ENCODE peak calls at places on chromosome 7, in nine cellular contexts. E is MM.1S, I is WTC11, X is Peyer's patch, H is GM12864, K is HFF-Myc, M is Panc1, N is A549, W is HFFc6. P is an unnamed sample.

GRCh38 chr7:131493559-131493958 is 62.9 kb downstream of the PODXL start:
- DNase-seq in E (no peak), I (no peak), X (no peak), H (no peak), K (no peak), M (no peak), N (no peak), W (no peak), P (no peak)

GRCh38 chr7:45088146-45088701 is 545 bp downstream of the NACAD start:
- DNase-seq in E (no peak), I (peak), X (no peak), H (no peak), K (no peak), M (no peak), N (no peak), W (no peak), P (no peak)

GRCh38 chr7:16670021-16670420 is 24.0 kb downstream of the BZW2 start:
- DNase-seq in E (no peak), I (no peak), X (no peak), H (no peak), K (no peak), M (no peak), N (no peak), W (peak), P (no peak)

GRCh38 chr7:122013070-122013469 is 131.0 kb downstream of the AASS start:
- DNase-seq in E (peak), I (no peak), X (no peak), H (no peak), K (no peak), M (no peak), N (no peak), W (no peak), P (no peak)

GRCh38 chr7:136877990-136878389 is 9.5 kb downstream of the CHRM2 start:
- DNase-seq in E (no peak), I (no peak), X (no peak), H (no peak), K (no peak), M (no peak), N (no peak), W (no peak), P (no peak)

GRCh38 chr7:101506531-101506930 is 122.6 kb downstream of the MYL10 start:
- DNase-seq in E (no peak), I (no peak), X (no peak), H (no peak), K (no peak), M (no peak), N (peak), W (no peak), P (no peak)

GRCh38 chr7:110664798-110665197 is 426.1 kb upstream of the LRRN3 start:
- DNase-seq in E (no peak), I (no peak), X (no peak), H (no peak), K (peak), M (no peak), N (no peak), W (no peak), P (no peak)

GRCh38 chr7:5997210-5997808 is 11.5 kb downstream of the PMS2 start:
- DNase-seq in E (peak), I (peak), X (peak), H (no peak), K (no peak), M (no peak), N (peak), W (peak), P (peak)

GRCh38 chr7:122304604-122304975 is at the start of gene FEZF1:
- DNase-seq in E (peak), I (peak), X (no peak), H (no peak), K (no peak), M (no peak), N (no peak), W (no peak), P (no peak)

GRCh38 chr7:37198188-37198905 is 250.3 kb downstream of the ELMO1 start:
- DNase-seq in E (no peak), I (no peak), X (no peak), H (no peak), K (no peak), M (no peak), N (no peak), W (no peak), P (no peak)

GRCh38 chr7:114158275-114158674 is 239.5 kb upstream of the PPP1R3A start:
- DNase-seq in E (no peak), I (no peak), X (no peak), H (no peak), K (no peak), M (no peak), N (no peak), W (no peak), P (no peak)

GRCh38 chr7:29968683-29969457 is 20.7 kb downstream of the SCRN1 start:
- DNase-seq in E (no peak), I (no peak), X (no peak), H (no peak), K (no peak), M (no peak), N (no peak), W (peak), P (no peak)

GRCh38 chr7:95501261-95501816 is 15.6 kb downstream of the ASB4 start:
- DNase-seq in E (peak), I (no peak), X (no peak), H (peak), K (no peak), M (no peak), N (no peak), W (no peak), P (peak)

GRCh38 chr7:15228891-15229290 is 326.3 kb upstream of the DGKB start:
- DNase-seq in E (no peak), I (no peak), X (no peak), H (no peak), K (peak), M (no peak), N (no peak), W (no peak), P (no peak)

GRCh38 chr7:5198741-5199140 is 8.7 kb downstream of the WIPI2 start:
- DNase-seq in E (no peak), I (no peak), X (no peak), H (no peak), K (no peak), M (no peak), N (no peak), W (no peak), P (no peak)

GRCh38 chr7:4683043-4683883 is 1.2 kb downstream of the FOXK1 start:
- DNase-seq in E (no peak), I (no peak), X (no peak), H (no peak), K (no peak), M (no peak), N (no peak), W (no peak), P (peak)

GRCh38 chr7:94922457-94922856 is 15.1 kb downstream of the PPP1R9A start:
- DNase-seq in E (no peak), I (no peak), X (no peak), H (no peak), K (no peak), M (no peak), N (no peak), W (no peak), P (no peak)

GRCh38 chr7:90654718-90655427 is 58.8 kb downstream of the CDK14 start:
- DNase-seq in E (no peak), I (no peak), X (no peak), H (no peak), K (no peak), M (no peak), N (no peak), W (no peak), P (no peak)

GRCh38 chr7:158957507-158957900 is 101.1 kb downstream of the DYNC2I1 start:
- DNase-seq in E (no peak), I (no peak), X (no peak), H (no peak), K (no peak), M (no peak), N (no peak), W (no peak), P (no peak)

GRCh38 chr7:155052982-155053381 is 17.1 kb upstream of the HTR5A start:
- DNase-seq in E (no peak), I (no peak), X (no peak), H (no peak), K (no peak), M (no peak), N (no peak), W (no peak), P (no peak)

GRCh38 chr7:5695709-5696345 is 85.6 kb downstream of the RNF216 start:
- DNase-seq in E (no peak), I (no peak), X (no peak), H (no peak), K (no peak), M (no peak), N (no peak), W (no peak), P (no peak)

GRCh38 chr7:40647719-40648118 is 512.9 kb downstream of the SUGCT start:
- DNase-seq in E (no peak), I (no peak), X (no peak), H (no peak), K (no peak), M (no peak), N (no peak), W (no peak), P (no peak)

GRCh38 chr7:151873402-151873965 is 3.4 kb downstream of the PRKAG2 start:
- DNase-seq in E (no peak), I (no peak), X (no peak), H (no peak), K (no peak), M (no peak), N (no peak), W (no peak), P (no peak)

GRCh38 chr7:27150568-27151340 is 1.6 kb downstream of the HOXA3 start:
- DNase-seq in E (peak), I (peak), X (peak), H (no peak), K (no peak), M (peak), N (peak), W (peak), P (peak)

GRCh38 chr7:43314379-43315158 is 202.1 kb downstream of the HECW1 start:
- DNase-seq in E (no peak), I (no peak), X (no peak), H (no peak), K (no peak), M (no peak), N (no peak), W (no peak), P (no peak)

GRCh38 chr7:18153183-18153748 is 125.6 kb upstream of the PRPS1L1 start:
- DNase-seq in E (peak), I (no peak), X (no peak), H (no peak), K (no peak), M (no peak), N (no peak), W (no peak), P (no peak)

GRCh38 chr7:126303926-126304325 is 948.8 kb downstream of the GRM8 start:
- DNase-seq in E (no peak), I (no peak), X (no peak), H (no peak), K (no peak), M (no peak), N (no peak), W (no peak), P (no peak)

GRCh38 chr7:76326646-76327233 is 24.3 kb downstream of the HSPB1 start:
- DNase-seq in E (no peak), I (no peak), X (no peak), H (no peak), K (no peak), M (no peak), N (peak), W (no peak), P (no peak)

GRCh38 chr7:64875658-64876406 is 27.2 kb upstream of the ZNF273 start:
- DNase-seq in E (no peak), I (no peak), X (no peak), H (no peak), K (no peak), M (no peak), N (no peak), W (no peak), P (no peak)

GRCh38 chr7:75951506-75951905 is 36.6 kb downstream of the POR start:
- DNase-seq in E (no peak), I (no peak), X (no peak), H (no peak), K (no peak), M (no peak), N (peak), W (peak), P (no peak)

GRCh38 chr7:3821473-3821872 is 520.4 kb downstream of the SDK1 start:
- DNase-seq in E (no peak), I (no peak), X (no peak), H (no peak), K (no peak), M (no peak), N (no peak), W (no peak), P (no peak)

GRCh38 chr7:41889472-41889871 is 186.6 kb upstream of the INHBA start:
- DNase-seq in E (no peak), I (no peak), X (no peak), H (no peak), K (no peak), M (no peak), N (no peak), W (no peak), P (no peak)

GRCh38 chr7:41893656-41894055 is 190.8 kb upstream of the INHBA start:
- DNase-seq in E (no peak), I (no peak), X (no peak), H (no peak), K (no peak), M (no peak), N (no peak), W (no peak), P (no peak)

GRCh38 chr7:41890631-41891265 is 187.9 kb upstream of the INHBA start:
- DNase-seq in E (no peak), I (no peak), X (no peak), H (no peak), K (no peak), M (no peak), N (no peak), W (no peak), P (no peak)

GRCh38 chr7:41889040-41889439 is 186.2 kb upstream of the INHBA start:
- DNase-seq in E (no peak), I (no peak), X (no peak), H (no peak), K (no peak), M (no peak), N (no peak), W (no peak), P (peak)

GRCh38 chr7:41891967-41892755 is 189.3 kb upstream of the INHBA start:
- DNase-seq in E (no peak), I (peak), X (no peak), H (no peak), K (no peak), M (no peak), N (no peak), W (no peak), P (peak)
- TF ChIP-seq CTCF in E (no peak), I (peak), X (no peak), H (peak), K (peak), M (peak), N (no peak), W (peak), P (peak)

DNA sequence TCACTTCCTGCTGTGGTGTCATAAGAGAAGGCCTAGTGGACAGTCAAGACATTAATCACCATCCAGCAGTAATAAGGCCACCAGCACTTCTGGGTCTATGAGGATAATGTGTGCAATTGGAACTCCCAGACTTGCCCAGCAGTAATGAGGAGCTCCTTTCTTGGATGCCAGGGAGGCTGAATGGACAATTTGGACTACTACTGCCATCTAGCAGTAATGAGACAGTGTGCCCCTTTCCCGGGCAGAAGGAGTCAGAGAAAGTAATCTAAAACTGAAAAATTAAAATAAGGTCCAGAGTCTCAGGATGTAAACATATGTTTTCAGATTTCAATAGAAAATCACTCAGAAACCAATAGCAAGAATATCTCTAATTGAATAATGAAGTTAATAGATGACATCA is 400.4 kb downstream of the CDC14C start:
- DNase-seq in E (no peak), I (no peak), X (no peak), H (no peak), K (no peak), M (peak), N (peak), W (no peak), P (no peak)
- TF ChIP-seq CTCF in E (peak), I (no peak), X (no peak), H (no peak), K (no peak), M (peak), N (no peak), W (no peak), P (no peak)

DNA sequence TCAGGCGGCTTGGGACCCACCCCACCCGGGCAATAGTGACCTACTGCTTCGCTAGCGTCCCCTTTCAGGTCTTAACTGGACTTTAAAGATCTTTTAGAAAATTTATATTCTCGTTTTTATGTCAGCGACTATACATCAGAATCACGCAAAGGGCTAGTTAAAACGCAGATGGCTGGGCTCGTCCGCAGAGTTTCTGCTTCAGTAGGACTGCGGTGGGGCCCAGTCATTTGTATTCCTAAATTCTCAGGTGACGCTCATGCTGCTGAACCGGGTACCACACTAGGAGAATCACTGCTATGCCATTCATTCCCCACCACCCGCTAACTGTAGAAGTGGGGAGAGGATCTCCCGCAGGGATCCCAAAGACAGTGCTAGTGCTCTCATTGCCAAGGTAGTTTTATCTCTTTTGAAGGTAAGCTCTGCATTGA is 12.0 kb upstream of the SP8 start:
- DNase-seq in E (peak), I (peak), X (no peak), H (no peak), K (no peak), M (no peak), N (no peak), W (no peak), P (no peak)
- TF ChIP-seq CTCF in E (no peak), I (no peak), X (no peak), H (no peak), K (no peak), M (no peak), N (no peak), W (no peak), P (no peak)

GRCh38 chr7:1368682-1369571 is 90.3 kb downstream of the MICALL2 start:
- DNase-seq in E (no peak), I (peak), X (no peak), H (no peak), K (no peak), M (no peak), N (peak), W (no peak), P (peak)
- TF ChIP-seq CTCF in E (no peak), I (peak), X (no peak), H (peak), K (peak), M (no peak), N (peak), W (peak), P (no peak)

GRCh38 chr7:103990991-103991390 is 1.5 kb upstream of the RELN start:
- DNase-seq in E (no peak), I (no peak), X (no peak), H (no peak), K (no peak), M (no peak), N (no peak), W (no peak), P (no peak)

GRCh38 chr7:103991406-103991805 is 1.9 kb upstream of the RELN start:
- DNase-seq in E (no peak), I (no peak), X (no peak), H (no peak), K (no peak), M (no peak), N (no peak), W (no peak), P (no peak)

GRCh38 chr7:103988468-103989199 is 824 bp downstream of the RELN start:
- DNase-seq in E (no peak), I (peak), X (no peak), H (no peak), K (no peak), M (no peak), N (peak), W (no peak), P (peak)

GRCh38 chr7:103989200-103989784 is at the start of gene RELN:
- DNase-seq in E (peak), I (peak), X (no peak), H (no peak), K (no peak), M (no peak), N (peak), W (no peak), P (peak)

GRCh38 chr7:103989785-103990775 is 622 bp upstream of the RELN start:
- DNase-seq in E (peak), I (peak), X (no peak), H (no peak), K (no peak), M (no peak), N (no peak), W (no peak), P (peak)
- TF ChIP-seq CTCF in E (peak), I (no peak), X (no peak), H (peak), K (no peak), M (peak), N (no peak), W (no peak), P (no peak)

DNA sequence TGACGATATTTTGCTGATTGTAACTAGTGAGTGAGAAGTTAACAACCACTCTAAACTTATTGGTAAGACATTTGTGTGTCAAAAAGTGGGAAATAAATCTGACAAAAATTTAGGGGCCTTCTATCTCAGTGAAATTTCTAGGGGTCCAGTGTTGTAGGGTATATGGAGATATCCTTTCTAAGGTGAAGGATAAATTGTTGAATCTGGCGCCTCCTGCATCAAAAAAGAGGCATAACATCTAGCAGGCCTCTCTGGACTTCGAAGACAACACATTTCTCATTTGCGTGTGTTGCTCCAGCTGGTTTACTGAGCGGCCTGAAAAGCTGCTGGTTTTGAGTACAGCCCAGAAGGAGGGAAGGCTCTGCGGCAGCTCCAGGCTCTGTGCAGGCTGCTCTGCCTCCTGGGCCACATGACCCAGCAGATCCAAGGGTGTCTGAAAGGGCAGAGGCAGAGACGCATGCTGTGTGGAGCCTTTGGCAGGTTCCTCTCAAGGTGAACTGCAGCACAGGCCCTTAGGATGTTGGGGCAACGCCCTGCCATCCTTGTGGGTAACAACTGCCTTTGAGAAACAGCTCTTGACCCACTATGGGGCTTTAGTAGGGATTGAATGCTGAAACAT is 72.4 kb downstream of the LMBR1 start:
- DNase-seq in E (peak), I (no peak), X (no peak), H (no peak), K (no peak), M (no peak), N (no peak), W (no peak), P (no peak)
- TF ChIP-seq CTCF in E (peak), I (peak), X (peak), H (peak), K (peak), M (peak), N (no peak), W (peak), P (peak)

DNA sequence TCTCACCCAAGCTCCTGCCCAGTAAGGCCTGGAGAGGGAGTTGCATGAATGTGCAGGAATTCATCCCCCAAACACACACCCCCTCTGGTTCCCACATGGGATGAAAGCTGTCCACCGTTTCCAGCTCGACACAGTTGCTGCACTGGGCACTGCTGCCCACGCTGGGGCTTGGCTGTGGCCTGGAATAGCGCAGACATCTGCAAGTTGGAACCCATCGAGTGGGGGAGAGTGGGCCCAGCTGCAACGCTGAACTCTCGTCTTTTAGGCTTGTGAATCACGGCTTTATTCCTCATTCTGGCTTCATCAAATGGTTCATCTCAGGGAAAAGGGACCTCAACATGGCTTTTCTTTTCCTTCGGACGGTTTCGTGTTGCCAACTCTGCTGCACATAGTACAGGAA is 264.7 kb downstream of the DNAJB6 start:
- DNase-seq in E (no peak), I (peak), X (no peak), H (no peak), K (no peak), M (no peak), N (no peak), W (no peak), P (no peak)
- TF ChIP-seq CTCF in E (no peak), I (no peak), X (no peak), H (no peak), K (no peak), M (no peak), N (no peak), W (no peak), P (no peak)

P was measured in GM20000.